ENCODE peak calls at places on chromosomes 16 and 17, in four cellular contexts. Y is WTC11, V is HepG2, R is K562. W is an unnamed sample.

GRCh38 chr17:74731347-74731605 is 5.8 kb upstream of the RAB37 start:
- DNase-seq in Y (no peak), V (no peak), R (no peak), W (no peak)

GRCh38 chr17:49496183-49496865 is 1.2 kb downstream of the NGFR start:
- DNase-seq in Y (peak), V (no peak), R (peak), W (peak)

GRCh38 chr17:73646409-73647305 is 2.4 kb upstream of the SDK2 start:
- DNase-seq in Y (peak), V (peak), R (no peak), W (peak)

GRCh38 chr17:21297597-21297996 is 13.1 kb downstream of the MAP2K3 start:
- DNase-seq in Y (peak), V (no peak), R (no peak), W (peak)

GRCh38 chr16:77290451-77291110 is 91.4 kb downstream of the SYCE1L start:
- DNase-seq in Y (no peak), V (no peak), R (no peak), W (no peak)

GRCh38 chr16:50742521-50743150 is 750 bp downstream of the CYLD start:
- DNase-seq in Y (peak), V (no peak), R (peak), W (no peak)

GRCh38 chr17:17239832-17240231 is 2.9 kb upstream of the FLCN start:
- DNase-seq in Y (no peak), V (no peak), R (peak), W (no peak)

GRCh38 chr16:79509221-79509631 is 91.3 kb downstream of the MAF start:
- DNase-seq in Y (no peak), V (no peak), R (no peak), W (peak)

GRCh38 chr17:4743898-4744297 is 4.2 kb upstream of the CXCL16 start:
- DNase-seq in Y (no peak), V (no peak), R (no peak), W (no peak)

GRCh38 chr17:30235386-30236296 is at the start of gene SLC6A4:
- DNase-seq in Y (peak), V (no peak), R (no peak), W (peak)

GRCh38 chr17:30237296-30238002 is 2.0 kb upstream of the SLC6A4 start:
- DNase-seq in Y (no peak), V (no peak), R (no peak), W (no peak)

GRCh38 chr17:30236297-30236624 is 764 bp upstream of the SLC6A4 start:
- DNase-seq in Y (no peak), V (no peak), R (no peak), W (no peak)

GRCh38 chr17:30238003-30238344 is 2.5 kb upstream of the SLC6A4 start:
- DNase-seq in Y (no peak), V (no peak), R (no peak), W (no peak)

DNA sequence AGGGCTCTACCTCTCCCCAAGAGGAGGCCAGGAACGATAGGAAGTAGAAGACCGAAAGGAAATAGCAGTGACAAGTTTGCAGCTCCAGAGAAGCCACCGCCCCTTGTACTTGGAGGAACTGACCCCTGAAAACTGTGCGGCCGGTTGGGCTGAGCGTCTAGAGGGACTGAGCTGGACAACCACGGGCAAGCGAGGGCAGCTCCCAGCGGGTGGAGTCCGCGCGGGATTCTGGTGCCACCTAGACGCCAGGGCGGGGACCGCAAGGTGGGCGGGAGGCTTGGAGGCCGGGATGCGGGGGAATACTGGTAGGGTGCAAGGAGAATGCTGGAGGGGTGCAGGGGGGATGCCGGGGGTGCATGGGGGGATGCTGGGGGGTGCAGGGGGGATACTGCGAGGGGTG is 1.3 kb upstream of the SLC6A4 start:
- DNase-seq in Y (peak), V (peak), R (no peak), W (peak)
- TF ChIP-seq FOXJ3 in Y (no peak), V (no peak), R (no peak), W (no peak)

GRCh38 chr17:40443196-40443987 is at the start of gene IGFBP4:
- DNase-seq in Y (peak), V (peak), R (peak), W (peak)
- TF ChIP-seq FOXJ3 in Y (no peak), V (peak), R (no peak), W (no peak)

DNA sequence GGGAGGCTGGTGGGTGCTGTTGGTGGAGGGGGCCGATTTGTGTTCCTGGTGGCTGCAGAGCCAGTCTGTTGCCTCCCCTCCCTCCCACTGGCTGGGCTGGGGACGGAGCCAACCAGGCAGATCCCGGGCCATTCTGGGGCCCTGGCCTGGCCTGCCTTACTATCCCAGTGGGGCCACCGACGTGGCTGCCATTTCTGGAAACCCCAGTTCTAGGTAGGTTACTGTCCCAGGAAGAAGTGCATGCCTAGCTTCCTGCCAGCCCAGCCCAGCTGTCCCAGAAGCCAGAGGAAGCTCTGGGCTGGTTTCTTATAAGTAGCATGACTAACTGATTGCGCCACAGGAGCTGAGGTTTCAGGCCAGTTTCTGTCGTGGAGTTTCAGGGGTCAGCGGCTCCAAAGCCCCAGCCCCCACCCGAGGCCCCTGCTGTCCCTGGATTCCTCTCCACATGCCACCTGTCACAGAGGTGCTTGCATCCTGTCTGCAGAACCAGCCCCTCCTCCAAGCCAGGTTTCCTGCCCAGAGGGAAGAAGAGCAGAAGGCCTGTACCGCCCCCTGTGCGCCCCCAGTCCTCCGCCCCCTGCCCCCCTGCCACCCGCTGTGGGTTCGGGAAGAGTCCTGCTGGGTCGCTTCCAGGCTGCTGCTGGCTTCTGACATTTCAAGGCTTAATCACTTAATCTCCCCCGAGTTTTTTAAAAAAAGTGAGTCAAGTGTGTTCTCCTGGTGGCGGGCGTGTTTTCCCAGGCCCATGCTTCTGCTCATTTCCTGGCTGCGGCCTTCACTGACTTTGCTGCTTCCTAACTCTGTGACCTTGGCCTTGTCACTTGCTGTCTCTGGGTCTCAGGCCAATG is 13.2 kb downstream of the IL4R start:
- DNase-seq in Y (peak), V (peak), R (no peak), W (peak)
- TF ChIP-seq FOXJ3 in Y (no peak), V (no peak), R (no peak), W (no peak)

GRCh38 chr16:86571197-86571915 is 4.7 kb downstream of the FOXC2 start:
- DNase-seq in Y (no peak), V (no peak), R (no peak), W (no peak)
- TF ChIP-seq FOXJ3 in Y (no peak), V (no peak), R (no peak), W (no peak)

GRCh38 chr17:32100971-32101631 is 41.2 kb upstream of the RHOT1 start:
- DNase-seq in Y (no peak), V (no peak), R (no peak), W (no peak)
- TF ChIP-seq FOXJ3 in Y (no peak), V (no peak), R (no peak), W (no peak)

GRCh38 chr16:84227548-84227947 is 12.3 kb downstream of the KCNG4 start:
- DNase-seq in Y (no peak), V (no peak), R (no peak), W (no peak)
- TF ChIP-seq FOXJ3 in Y (no peak), V (no peak), R (no peak), W (no peak)

GRCh38 chr17:18257268-18257681 is 1.3 kb downstream of the FLII start:
- DNase-seq in Y (peak), V (peak), R (no peak), W (no peak)
- TF ChIP-seq FOXJ3 in Y (no peak), V (no peak), R (no peak), W (peak)

GRCh38 chr16:62872339-62872738 is 836.1 kb upstream of the CDH8 start:
- DNase-seq in Y (no peak), V (no peak), R (no peak), W (peak)
- TF ChIP-seq FOXJ3 in Y (no peak), V (no peak), R (no peak), W (no peak)